ENCODE peak calls at places on chromosomes 4 and X, in six cellular contexts. Y is T-cell, K is NCI-H1092, E is left ventricle myocardium inferior, B is mucosa of descending colon, I is AML-193. V is an unnamed sample.

GRCh38 chrX:45667666-45668065 is 467.0 kb upstream of the DIPK2B start:
- DNase-seq in Y (no peak), K (no peak), E (no peak), B (no peak), I (no peak), V (no peak)

GRCh38 chrX:9114245-9114644 is 80.3 kb upstream of the FAM9B start:
- DNase-seq in Y (no peak), K (no peak), E (no peak), B (no peak), I (no peak), V (no peak)

GRCh38 chr4:86497131-86497530 is 97.0 kb upstream of the PTPN13 start:
- DNase-seq in Y (no peak), K (no peak), E (no peak), B (no peak), I (no peak), V (peak)

GRCh38 chrX:52574416-52575275 is 57.8 kb upstream of the XAGE1B start:
- DNase-seq in Y (peak), K (peak), E (no peak), B (no peak), I (peak), V (peak)

GRCh38 chr4:168852933-168853713 is 156.9 kb downstream of the CBR4 start:
- DNase-seq in Y (no peak), K (no peak), E (no peak), B (no peak), I (no peak), V (no peak)

GRCh38 chr4:113069212-113069892 is 19.9 kb downstream of the ANK2 start:
- DNase-seq in Y (no peak), K (no peak), E (no peak), B (no peak), I (no peak), V (peak)

GRCh38 chrX:7711167-7711566 is 131.8 kb upstream of the VCX start:
- DNase-seq in Y (no peak), K (no peak), E (no peak), B (no peak), I (no peak), V (no peak)

GRCh38 chrX:41881166-41881565 is 42.2 kb downstream of the CASK start:
- DNase-seq in Y (no peak), K (no peak), E (no peak), B (no peak), I (peak), V (no peak)

GRCh38 chr4:36198068-36198808 is 46.1 kb downstream of the ARAP2 start:
- DNase-seq in Y (no peak), K (no peak), E (no peak), B (no peak), I (no peak), V (no peak)

GRCh38 chrX:155263854-155264628 is at the start of gene RAB39B:
- DNase-seq in Y (peak), K (peak), E (peak), B (peak), I (peak), V (peak)

GRCh38 chrX:54496517-54496852 is 451 bp upstream of the FGD1 start:
- DNase-seq in Y (no peak), K (no peak), E (no peak), B (no peak), I (no peak), V (no peak)